ENCODE peak calls at places on chromosome 12, in four cellular contexts. One of them, this sample, is unnamed.

GRCh38 chr12:51281202-51281924 is 11.1 kb upstream of the SMAGP start:
- DNase-seq in foreskin keratinocyte: peak; percentile 69
- DNase-seq in NCI-H1092: no peak
- DNase-seq in tibial artery: no peak
- DNase-seq in this sample: no peak

GRCh38 chr12:63917864-63918742 is 73.6 kb downstream of the SRGAP1 start:
- DNase-seq in NCI-H1092: no peak
- DNase-seq in tibial artery: no peak
- DNase-seq in foreskin keratinocyte: peak; percentile 98
- DNase-seq in this sample: no peak

GRCh38 chr12:89040146-89040964 is 311.9 kb downstream of the DUSP6 start:
- DNase-seq in foreskin keratinocyte: peak; percentile 68
- DNase-seq in NCI-H1092: no peak
- DNase-seq in tibial artery: no peak
- DNase-seq in this sample: peak; percentile 53

GRCh38 chr12:152440-152839 is 61.5 kb downstream of the SLC6A12 start:
- DNase-seq in foreskin keratinocyte: no peak
- DNase-seq in tibial artery: no peak
- DNase-seq in NCI-H1092: no peak
- DNase-seq in this sample: no peak

GRCh38 chr12:104630230-104630670 is 173.5 kb downstream of the CHST11 start:
- DNase-seq in NCI-H1092: peak; percentile 39
- DNase-seq in tibial artery: no peak
- DNase-seq in foreskin keratinocyte: no peak
- DNase-seq in this sample: no peak

GRCh38 chr12:48816148-48816854 is 2.0 kb upstream of the CACNB3 start:
- DNase-seq in tibial artery: no peak
- DNase-seq in foreskin keratinocyte: no peak
- DNase-seq in NCI-H1092: no peak
- DNase-seq in this sample: no peak

GRCh38 chr12:62291888-62292760 is 31.9 kb downstream of the USP15 start:
- DNase-seq in foreskin keratinocyte: peak; percentile 21
- DNase-seq in NCI-H1092: no peak
- DNase-seq in tibial artery: no peak
- DNase-seq in this sample: no peak

GRCh38 chr12:6697584-6698351 is 2.8 kb downstream of the PIANP start:
- DNase-seq in NCI-H1092: no peak
- DNase-seq in foreskin keratinocyte: no peak
- DNase-seq in tibial artery: no peak
- DNase-seq in this sample: peak; percentile 63

GRCh38 chr12:67220065-67220464 is 49.1 kb upstream of the CAND1 start:
- DNase-seq in tibial artery: no peak
- DNase-seq in NCI-H1092: no peak
- DNase-seq in foreskin keratinocyte: no peak
- DNase-seq in this sample: no peak

GRCh38 chr12:47903151-47903611 is 1.6 kb downstream of the VDR start:
- DNase-seq in NCI-H1092: no peak
- DNase-seq in foreskin keratinocyte: no peak
- DNase-seq in tibial artery: peak; percentile 68
- DNase-seq in this sample: peak; percentile 44

GRCh38 chr12:60394680-60395079 is 798.9 kb downstream of the SLC16A7 start:
- DNase-seq in foreskin keratinocyte: peak; percentile 54
- DNase-seq in NCI-H1092: no peak
- DNase-seq in tibial artery: no peak
- DNase-seq in this sample: no peak

GRCh38 chr12:34249271-34249670 is 227.0 kb downstream of the ALG10 start:
- DNase-seq in foreskin keratinocyte: no peak
- DNase-seq in NCI-H1092: no peak
- DNase-seq in tibial artery: no peak
- DNase-seq in this sample: no peak

GRCh38 chr12:113678222-113678621 is 206.6 kb upstream of the LHX5 start:
- DNase-seq in tibial artery: no peak
- DNase-seq in NCI-H1092: no peak
- DNase-seq in foreskin keratinocyte: no peak
- DNase-seq in this sample: no peak

This sample was measured in GM10248.